ENCODE peak calls at places on chromosomes 6 and 20, in four cellular contexts. M is A549, Z is lower lobe of right lung, X is right lobe of liver. N is an unnamed sample.

GRCh38 chr6:163756079-163756478 is 341.6 kb downstream of the QKI start:
- DNase-seq in X (no peak), M (no peak), Z (no peak), N (peak)

GRCh38 chr6:129195666-129196065 is 312.7 kb downstream of the LAMA2 start:
- DNase-seq in X (no peak), Z (no peak), M (no peak), N (no peak)

GRCh38 chr6:7650876-7651275 is 60.9 kb downstream of the SNRNP48 start:
- DNase-seq in M (no peak), Z (no peak), X (no peak), N (no peak)

GRCh38 chr20:59770851-59771250 is 162.6 kb downstream of the SYCP2 start:
- DNase-seq in X (no peak), M (no peak), Z (no peak), N (no peak)

GRCh38 chr20:330233-331149 is 5.1 kb downstream of the SOX12 start:
- DNase-seq in X (no peak), Z (no peak), M (peak), N (no peak)

GRCh38 chr6:10369896-10370295 is 45.0 kb downstream of the TFAP2A start:
- DNase-seq in X (no peak), Z (no peak), M (peak), N (no peak)

GRCh38 chr6:15090745-15091384 is 155.0 kb upstream of the JARID2 start:
- DNase-seq in X (no peak), Z (no peak), M (no peak), N (no peak)

GRCh38 chr6:19394687-19395086 is 442.5 kb upstream of the ID4 start:
- DNase-seq in M (no peak), Z (no peak), X (no peak), N (no peak)

GRCh38 chr6:118897386-118897785 is 3.4 kb downstream of the ASF1A start:
- DNase-seq in Z (no peak), M (no peak), X (no peak), N (no peak)

GRCh38 chr6:170345662-170346061 is 39.1 kb downstream of the FAM120B start:
- DNase-seq in X (no peak), Z (no peak), M (no peak), N (no peak)

GRCh38 chr6:111573892-111574800 is 31.5 kb downstream of the TRAF3IP2 start:
- DNase-seq in X (no peak), Z (no peak), M (peak), N (peak)

GRCh38 chr6:56772737-56773184 is 130.1 kb upstream of the DST start:
- DNase-seq in M (peak), X (no peak), Z (no peak), N (peak)

GRCh38 chr20:32252189-32252588 is 25.3 kb upstream of the KIF3B start:
- DNase-seq in Z (no peak), M (no peak), X (no peak), N (no peak)

GRCh38 chr20:50169329-50169823 is 15.9 kb upstream of the PEDS1 start:
- DNase-seq in Z (peak), M (peak), X (peak), N (peak)

GRCh38 chr6:42740725-42741124 is 5.2 kb downstream of the TBCC start:
- DNase-seq in X (no peak), Z (no peak), M (no peak), N (peak)

GRCh38 chr6:42735976-42736375 is 9.9 kb downstream of the TBCC start:
- DNase-seq in Z (no peak), X (no peak), M (no peak), N (no peak)
- TF ChIP-seq CTCF in Z (no peak), X (no peak), M (no peak), N (no peak)

GRCh38 chr6:100372326-100372725 is 92.4 kb downstream of the SIM1 start:
- DNase-seq in Z (no peak), X (no peak), M (no peak), N (no peak)

GRCh38 chr6:100371591-100371990 is 93.1 kb downstream of the SIM1 start:
- DNase-seq in X (no peak), M (no peak), Z (no peak), N (no peak)

GRCh38 chr6:100366419-100366818 is 98.3 kb downstream of the SIM1 start:
- DNase-seq in Z (no peak), M (peak), X (no peak), N (no peak)

GRCh38 chr6:100376103-100376502 is 88.6 kb downstream of the SIM1 start:
- DNase-seq in X (no peak), M (no peak), Z (no peak), N (no peak)

GRCh38 chr6:100370265-100370664 is 94.5 kb downstream of the SIM1 start:
- DNase-seq in Z (no peak), X (no peak), M (no peak), N (no peak)
- TF ChIP-seq CTCF in Z (no peak), X (peak), M (peak), N (no peak)

DNA sequence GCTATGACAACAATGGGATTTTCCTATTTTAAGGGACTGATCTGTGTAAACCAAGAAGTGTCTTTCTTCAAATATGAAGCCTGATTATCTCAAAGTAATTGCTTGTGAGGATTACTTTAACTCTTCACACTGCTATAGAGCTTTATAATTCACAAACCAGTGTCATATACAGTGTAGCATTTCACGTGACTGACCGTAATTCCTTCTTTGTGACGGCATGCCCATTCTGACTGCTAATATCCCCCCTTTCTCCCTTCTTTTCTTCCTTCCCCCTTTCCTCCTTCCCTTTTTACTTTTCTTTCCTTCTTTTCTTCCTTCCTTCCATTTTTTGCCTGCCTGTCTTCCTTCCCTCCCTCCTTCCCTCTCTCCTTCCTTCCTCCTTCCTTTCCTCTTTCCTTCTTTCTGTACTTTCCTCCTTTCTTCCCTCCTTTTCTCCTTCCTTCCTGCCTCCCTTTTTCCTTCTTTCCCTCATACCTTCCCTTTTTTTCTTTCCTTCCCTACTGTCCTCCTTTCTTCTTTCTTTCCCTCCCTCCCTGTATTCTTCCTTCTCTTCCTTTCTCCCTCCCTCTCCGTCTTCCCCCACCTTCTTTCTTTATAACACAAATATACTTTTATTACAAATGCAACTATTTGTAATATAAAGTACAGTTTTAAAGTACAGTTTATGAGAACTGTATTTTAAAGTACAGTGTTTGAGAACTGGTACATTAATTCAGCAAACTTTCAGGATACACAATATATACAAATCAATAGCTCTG is 75.0 kb upstream of the EXOC2 start:
- DNase-seq in X (no peak), Z (no peak), M (no peak), N (no peak)
- TF ChIP-seq CTCF in X (no peak), Z (no peak), M (no peak), N (no peak)

GRCh38 chr6:107653183-107653580 is 163.3 kb downstream of the SOBP start:
- DNase-seq in Z (no peak), X (no peak), M (no peak), N (no peak)
- TF ChIP-seq CTCF in Z (no peak), X (no peak), M (no peak), N (no peak)

GRCh38 chr6:125746731-125747588 is 2.5 kb upstream of the HEY2 start:
- DNase-seq in X (peak), M (peak), Z (peak), N (no peak)
- TF ChIP-seq CTCF in X (no peak), M (no peak), Z (no peak), N (no peak)

GRCh38 chr20:14948416-14948815 is 611.0 kb upstream of the FLRT3 start:
- DNase-seq in M (peak), Z (no peak), X (no peak), N (no peak)
- TF ChIP-seq CTCF in M (no peak), Z (no peak), X (peak), N (peak)

DNA sequence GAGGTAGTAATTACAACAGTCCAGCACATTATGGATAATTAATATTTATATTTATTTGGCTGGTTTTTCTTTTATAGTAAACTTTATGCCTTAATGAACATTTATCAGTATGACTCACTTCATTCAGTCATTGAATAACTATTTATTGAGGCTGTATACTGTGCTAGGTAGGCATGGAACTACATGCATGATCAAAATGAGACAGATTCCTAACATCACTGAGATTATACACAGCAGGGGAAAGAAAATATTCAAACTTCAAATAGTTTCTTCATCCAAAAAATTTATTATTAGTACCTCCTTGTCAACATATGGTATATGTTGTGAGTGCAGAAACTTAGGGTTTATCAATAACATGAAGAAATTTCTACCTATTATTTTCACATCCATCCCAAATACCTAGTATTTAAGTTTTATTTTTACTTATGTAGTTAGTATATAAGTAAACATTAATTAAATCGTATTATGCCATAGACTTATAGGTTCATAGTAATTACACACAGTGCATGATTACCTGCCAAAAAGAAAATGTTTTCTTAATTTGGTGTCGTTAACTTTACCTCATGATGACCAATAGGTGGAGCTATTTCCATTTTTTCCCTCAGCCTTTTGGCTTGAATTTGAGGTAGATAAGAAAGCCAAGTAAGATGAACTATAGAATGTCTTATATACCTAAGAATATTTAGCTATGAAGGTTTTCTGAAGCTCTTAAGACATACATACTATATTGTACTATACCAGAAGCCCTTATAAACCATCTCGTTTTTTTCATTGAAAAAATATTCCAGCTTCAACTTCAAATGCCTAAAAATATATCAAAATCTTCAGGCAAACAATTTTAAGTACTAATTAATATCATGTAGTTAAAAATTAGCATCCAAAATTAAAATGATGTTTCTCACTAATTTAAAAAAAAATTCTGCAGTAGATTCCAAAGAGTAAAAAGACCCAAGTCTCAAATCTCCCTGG is 12.5 kb upstream of the TMEM30A start:
- DNase-seq in M (peak), X (no peak), Z (no peak), N (no peak)
- TF ChIP-seq CTCF in M (peak), X (peak), Z (peak), N (peak)

GRCh38 chr6:617485-618100 is 39.3 kb downstream of the HUS1B start:
- DNase-seq in M (peak), Z (no peak), X (no peak), N (no peak)
- TF ChIP-seq CTCF in M (peak), Z (no peak), X (no peak), N (no peak)

N was measured in AG09319.